ENCODE peak calls at places on chromosomes 11 and 22, in ten cellular contexts. N is MCF 10A, K is epithelial cell of esophagus, A is RWPE1, E is pancreas, T is brain microvascular endothelial cell, M is OCI-LY7, L is retinal pigment epithelial cell, F is PC-3, C is heart left ventricle. P is an unnamed sample.
A peak's percentile ranks its signal among the peaks of the same experiment; 100 is the strongest.

GRCh38 chr22:37544955-37545702 is 15.2 kb upstream of the CDC42EP1 start:
- DNase-seq in C (peak; percentile 75), M (peak; percentile 46), F (peak; percentile 78), N (peak; percentile 91), K (peak; percentile 90), A (no peak), L (no peak), E (peak; percentile 90), T (peak; percentile 54), P (peak; percentile 83)

GRCh38 chr22:33553493-33553892 is 366.8 kb downstream of the LARGE1 start:
- DNase-seq in L (no peak), E (no peak), T (no peak), N (no peak), M (no peak), C (no peak), K (no peak), A (no peak), F (no peak), P (no peak)

GRCh38 chr11:69285091-69285490 is 8.9 kb upstream of the MYEOV start:
- DNase-seq in E (peak; percentile 21), C (no peak), A (no peak), K (no peak), T (no peak), F (no peak), L (no peak), M (no peak), N (no peak), P (no peak)

GRCh38 chr11:13376838-13377237 is 86.2 kb downstream of the BTBD10 start:
- DNase-seq in C (peak; percentile 42), F (no peak), N (no peak), L (no peak), K (no peak), A (no peak), E (no peak), M (no peak), T (no peak), P (no peak)

GRCh38 chr11:120013325-120014250 is 124.3 kb downstream of the TRIM29 start:
- DNase-seq in A (peak; percentile 50), N (peak; percentile 53), L (no peak), F (peak; percentile 65), T (no peak), K (peak; percentile 66), M (peak; percentile 5), C (peak; percentile 54), E (peak; percentile 62), P (peak; percentile 29)

GRCh38 chr11:26730711-26731460 is 9.0 kb upstream of the SLC5A12 start:
- DNase-seq in M (no peak), T (peak; percentile 24), L (no peak), N (peak; percentile 28), K (peak; percentile 3), E (no peak), A (peak; percentile 10), C (no peak), F (no peak), P (peak; percentile 45)

GRCh38 chr11:44814881-44815592 is 88.3 kb downstream of the TSPAN18 start:
- DNase-seq in L (no peak), F (no peak), C (no peak), T (no peak), E (no peak), K (peak; percentile 21), A (no peak), N (peak; percentile 84), M (no peak), P (peak; percentile 48)

GRCh38 chr22:20808844-20809243 is 34.9 kb downstream of the SERPIND1 start:
- DNase-seq in N (no peak), A (no peak), C (no peak), E (no peak), L (no peak), F (no peak), K (no peak), T (no peak), M (peak; percentile 14), P (no peak)

GRCh38 chr22:46119729-46120419 is 30.5 kb upstream of the PPARA start:
- DNase-seq in E (peak; percentile 53), L (no peak), K (no peak), A (no peak), N (peak; percentile 48), F (no peak), T (peak; percentile 54), C (no peak), M (no peak), P (peak; percentile 85)

GRCh38 chr11:12900496-12900895 is 108.6 kb upstream of the RASSF10 start:
- DNase-seq in K (peak; percentile 91), F (peak; percentile 89), A (peak; percentile 86), E (no peak), N (peak; percentile 52), T (peak; percentile 90), L (peak; percentile 91), M (no peak), C (no peak), P (peak; percentile 97)

GRCh38 chr11:75428989-75429640 is 3.9 kb downstream of the KLHL35 start:
- DNase-seq in N (no peak), A (no peak), E (peak; percentile 1), L (no peak), M (no peak), C (peak; percentile 7), K (no peak), F (no peak), T (no peak), P (no peak)

GRCh38 chr22:25970348-25970995 is 198.8 kb upstream of the SEZ6L start:
- DNase-seq in L (no peak), A (no peak), E (no peak), M (no peak), N (no peak), T (no peak), K (no peak), F (no peak), C (peak; percentile 65), P (no peak)

DNA sequence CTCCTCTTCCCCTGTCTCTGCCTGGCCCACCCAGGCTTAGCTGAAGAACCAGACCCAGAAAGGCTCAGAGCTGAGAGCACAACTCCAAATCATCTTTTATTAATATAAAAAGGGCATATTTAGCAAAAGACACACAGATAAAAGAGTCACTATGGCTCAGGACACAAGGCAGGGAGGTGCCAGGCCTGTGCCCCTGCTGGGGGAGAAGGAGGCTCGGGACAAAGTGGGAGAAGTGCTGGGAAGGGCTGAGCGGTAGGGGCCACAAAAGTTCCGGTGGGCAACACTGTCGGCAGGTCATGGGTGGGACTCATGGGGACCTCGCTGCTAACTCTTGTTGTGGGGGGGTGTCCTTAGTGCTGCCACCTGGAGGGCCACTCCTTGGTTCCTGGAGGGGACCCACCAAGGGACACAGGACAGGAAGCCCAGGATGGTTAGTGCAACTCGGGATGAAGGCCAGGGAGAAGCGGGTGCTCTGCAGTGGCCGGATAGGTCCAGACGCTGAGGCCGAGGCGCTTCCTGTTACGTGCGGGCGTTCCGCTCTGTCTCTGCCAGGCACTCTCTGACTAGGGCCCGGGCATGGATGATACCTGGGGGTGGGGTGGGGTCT is 1.4 kb upstream of the PITPNM1 start:
- DNase-seq in M (peak; percentile 47), K (no peak), N (no peak), T (no peak), C (no peak), L (no peak), F (no peak), A (no peak), E (peak; percentile 70), P (no peak)
- TF ChIP-seq CTCF in M (peak; percentile 63), K (no peak), N (no peak), T (no peak), C (no peak), L (no peak), F (peak; percentile 47), A (peak; percentile 49), E (peak; percentile 14), P (no peak)

DNA sequence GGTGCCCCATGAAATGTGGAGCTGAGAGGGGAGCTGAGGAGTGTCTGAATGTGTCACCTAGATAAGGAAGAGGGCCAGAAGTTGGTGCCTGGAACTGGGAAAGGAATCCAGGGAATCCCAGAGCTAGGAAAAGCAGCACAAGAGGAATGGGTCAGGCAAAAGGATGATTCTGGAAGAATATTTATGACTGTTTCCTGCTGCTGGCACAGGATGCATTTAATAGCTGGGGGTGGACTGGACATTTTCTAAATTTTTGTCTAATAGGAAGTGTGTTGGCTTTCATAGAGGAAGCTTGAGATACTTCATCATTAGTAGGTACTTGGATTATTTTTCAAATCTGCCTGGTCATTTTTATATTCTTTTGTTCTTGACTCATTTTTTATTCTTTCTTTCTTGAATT is 17.4 kb upstream of the MRGPRX2 start:
- DNase-seq in N (no peak), L (no peak), T (no peak), M (no peak), F (no peak), E (no peak), A (no peak), K (no peak), C (no peak), P (no peak)
- TF ChIP-seq CTCF in N (no peak), L (no peak), T (no peak), M (no peak), F (no peak), E (no peak), A (no peak), K (no peak), C (no peak), P (no peak)

GRCh38 chr11:4994551-4994950 is at the start of gene OR51L1:
- DNase-seq in L (no peak), T (no peak), N (no peak), K (no peak), C (no peak), A (no peak), M (no peak), E (no peak), F (no peak), P (no peak)

GRCh38 chr11:4991066-4991465 is 3.6 kb upstream of the OR51L1 start:
- DNase-seq in E (no peak), F (peak; percentile 9), A (no peak), M (no peak), K (no peak), L (no peak), N (peak; percentile 11), C (no peak), T (peak; percentile 5), P (peak; percentile 33)
- TF ChIP-seq CTCF in E (no peak), F (peak; percentile 30), A (no peak), M (peak; percentile 45), K (no peak), L (peak; percentile 54), N (no peak), C (no peak), T (peak; percentile 55), P (peak; percentile 37)

GRCh38 chr11:115869131-115869530 is 364.9 kb upstream of the CADM1 start:
- DNase-seq in C (no peak), N (no peak), E (no peak), A (no peak), F (no peak), T (no peak), M (no peak), L (no peak), K (no peak), P (no peak)

GRCh38 chr11:115873813-115874212 is 369.6 kb upstream of the CADM1 start:
- DNase-seq in E (no peak), A (no peak), N (no peak), K (no peak), T (no peak), M (peak; percentile 77), C (no peak), F (no peak), L (no peak), P (no peak)

GRCh38 chr11:115871161-115871750 is 367.0 kb upstream of the CADM1 start:
- DNase-seq in K (no peak), M (no peak), C (no peak), T (no peak), E (no peak), L (no peak), N (no peak), A (no peak), F (no peak), P (no peak)

GRCh38 chr11:115872418-115872817 is 368.2 kb upstream of the CADM1 start:
- DNase-seq in F (no peak), L (no peak), M (peak; percentile 48), E (no peak), C (no peak), T (no peak), A (no peak), N (no peak), K (no peak), P (no peak)

GRCh38 chr11:115869780-115870431 is 365.7 kb upstream of the CADM1 start:
- DNase-seq in E (no peak), M (peak; percentile 82), A (no peak), C (peak; percentile 31), N (no peak), T (no peak), K (peak; percentile 1), L (no peak), F (peak; percentile 3), P (peak; percentile 2)
- TF ChIP-seq CTCF in E (no peak), M (peak; percentile 89), A (no peak), C (peak; percentile 56), N (peak; percentile 12), T (peak; percentile 84), K (no peak), L (peak; percentile 73), F (no peak), P (peak; percentile 22)